ENCODE peak calls at places on chromosomes 13 and 19, in ten cellular contexts. R, G, U, M, S, Z, F, L, N and H are unnamed samples.

GRCh38 chr13:73945871-73946270 is 188.3 kb downstream of the KLF12 start:
- DNase-seq in R (no peak), G (no peak), U (no peak), M (no peak), S (no peak), Z (peak), F (peak), L (no peak), N (no peak), H (no peak)

GRCh38 chr19:9586764-9587163 is 2.5 kb upstream of the ZNF121 start:
- DNase-seq in R (peak), G (peak), U (peak), M (peak), S (peak), Z (peak), F (peak), L (peak), N (peak), H (peak)

GRCh38 chr13:41284512-41285288 is 21.3 kb upstream of the MTRF1 start:
- DNase-seq in R (no peak), G (peak), U (no peak), M (no peak), S (no peak), Z (no peak), F (no peak), L (no peak), N (peak), H (peak)

GRCh38 chr13:30835442-30835841 is 70.6 kb upstream of the MEDAG start:
- DNase-seq in R (no peak), G (peak), U (no peak), M (peak), S (no peak), Z (no peak), F (no peak), L (no peak), N (no peak), H (no peak)

GRCh38 chr13:100530645-100531044 is 57.9 kb downstream of the GGACT start:
- DNase-seq in R (peak), G (no peak), U (no peak), M (no peak), S (no peak), Z (no peak), F (no peak), L (no peak), N (no peak), H (peak)

GRCh38 chr13:111515648-111516047 is 195.2 kb downstream of the TEX29 start:
- DNase-seq in R (no peak), G (no peak), U (no peak), M (no peak), S (no peak), Z (no peak), F (no peak), L (no peak), N (no peak), H (peak)

GRCh38 chr19:36528921-36529518 is 949 bp upstream of the ZNF260 start:
- DNase-seq in R (no peak), G (no peak), U (peak), M (no peak), S (no peak), Z (no peak), F (no peak), L (no peak), N (no peak), H (no peak)

GRCh38 chr19:47486900-47487299 is 2.9 kb upstream of the KPTN start:
- DNase-seq in R (no peak), G (no peak), U (no peak), M (no peak), S (no peak), Z (peak), F (no peak), L (no peak), N (no peak), H (no peak)

GRCh38 chr13:109348514-109349340 is 437.7 kb downstream of the IRS2 start:
- DNase-seq in R (no peak), G (no peak), U (no peak), M (no peak), S (no peak), Z (no peak), F (no peak), L (no peak), N (peak), H (no peak)

GRCh38 chr19:43997631-43998290 is 5.0 kb upstream of the ZNF230 start:
- DNase-seq in R (no peak), G (no peak), U (no peak), M (peak), S (no peak), Z (peak), F (no peak), L (no peak), N (no peak), H (no peak)

GRCh38 chr19:55579766-55580621 is 654 bp downstream of the ZNF579 start:
- DNase-seq in R (no peak), G (no peak), U (no peak), M (no peak), S (no peak), Z (peak), F (no peak), L (no peak), N (no peak), H (no peak)

GRCh38 chr19:29478578-29479565 is 46.9 kb upstream of the VSTM2B start:
- DNase-seq in R (no peak), G (no peak), U (peak), M (no peak), S (peak), Z (no peak), F (no peak), L (no peak), N (no peak), H (peak)

GRCh38 chr19:15115762-15116615 is 8.8 kb downstream of the SYDE1 start:
- DNase-seq in R (no peak), G (no peak), U (no peak), M (no peak), S (no peak), Z (no peak), F (no peak), L (no peak), N (no peak), H (no peak)

GRCh38 chr19:4393947-4394590 is 6.3 kb downstream of the SH3GL1 start:
- DNase-seq in R (no peak), G (no peak), U (no peak), M (no peak), S (no peak), Z (no peak), F (no peak), L (no peak), N (no peak), H (no peak)

GRCh38 chr13:63208811-63209210 is 1793.2 kb upstream of the PCDH20 start:
- DNase-seq in R (no peak), G (no peak), U (no peak), M (no peak), S (no peak), Z (no peak), F (no peak), L (no peak), N (no peak), H (no peak)

GRCh38 chr19:31553112-31553843 is 204.0 kb upstream of the TSHZ3 start:
- DNase-seq in R (no peak), G (no peak), U (no peak), M (no peak), S (no peak), Z (no peak), F (no peak), L (no peak), N (no peak), H (no peak)

GRCh38 chr19:33610588-33610987 is 11.2 kb upstream of the CHST8 start:
- DNase-seq in R (no peak), G (no peak), U (no peak), M (no peak), S (no peak), Z (no peak), F (no peak), L (no peak), N (no peak), H (no peak)

GRCh38 chr13:41457589-41458186 is 338 bp downstream of the RGCC start:
- DNase-seq in R (no peak), G (no peak), U (peak), M (no peak), S (peak), Z (no peak), F (peak), L (peak), N (no peak), H (no peak)

GRCh38 chr13:100300213-100300612 is 211.3 kb downstream of the PCCA start:
- DNase-seq in R (no peak), G (no peak), U (no peak), M (no peak), S (no peak), Z (no peak), F (no peak), L (no peak), N (no peak), H (no peak)

GRCh38 chr19:55179570-55180484 is at the start of gene SYT5:
- DNase-seq in R (no peak), G (no peak), U (peak), M (peak), S (peak), Z (no peak), F (peak), L (no peak), N (no peak), H (no peak)

GRCh38 chr13:79522583-79522982 is 41.6 kb downstream of the NDFIP2 start:
- DNase-seq in R (no peak), G (no peak), U (peak), M (no peak), S (no peak), Z (no peak), F (no peak), L (no peak), N (peak), H (no peak)

GRCh38 chr13:98927954-98928927 is 49.6 kb downstream of the DOCK9 start:
- DNase-seq in R (peak), G (peak), U (no peak), M (no peak), S (no peak), Z (no peak), F (no peak), L (no peak), N (peak), H (no peak)

GRCh38 chr19:39679791-39680168 is 24.1 kb downstream of the LGALS16 start:
- DNase-seq in R (no peak), G (no peak), U (peak), M (no peak), S (no peak), Z (no peak), F (no peak), L (no peak), N (no peak), H (no peak)

GRCh38 chr19:53553865-53554791 is 16.2 kb downstream of the ZNF331 start:
- DNase-seq in R (peak), G (peak), U (peak), M (peak), S (no peak), Z (peak), F (peak), L (peak), N (peak), H (peak)

GRCh38 chr19:29806098-29806866 is 5.5 kb upstream of the CCNE1 start:
- DNase-seq in R (no peak), G (no peak), U (peak), M (peak), S (no peak), Z (peak), F (peak), L (no peak), N (no peak), H (no peak)

GRCh38 chr19:32599736-32600157 is 18.8 kb downstream of the PDCD5 start:
- DNase-seq in R (no peak), G (peak), U (peak), M (peak), S (peak), Z (no peak), F (no peak), L (no peak), N (peak), H (peak)

GRCh38 chr19:47210689-47211316 is 20.2 kb downstream of the BBC3 start:
- DNase-seq in R (peak), G (peak), U (peak), M (peak), S (peak), Z (peak), F (peak), L (peak), N (peak), H (peak)

GRCh38 chr19:20259615-20260014 is 92.6 kb downstream of the ZNF486 start:
- DNase-seq in R (no peak), G (no peak), U (no peak), M (no peak), S (no peak), Z (no peak), F (no peak), L (no peak), N (no peak), H (no peak)

GRCh38 chr19:33904681-33905080 is 108.0 kb downstream of the KCTD15 start:
- DNase-seq in R (no peak), G (no peak), U (no peak), M (no peak), S (no peak), Z (peak), F (no peak), L (no peak), N (no peak), H (no peak)

GRCh38 chr13:111385182-111385857 is 64.9 kb downstream of the TEX29 start:
- DNase-seq in R (no peak), G (no peak), U (no peak), M (no peak), S (no peak), Z (no peak), F (no peak), L (no peak), N (no peak), H (peak)

GRCh38 chr19:13026478-13026999 is 31.3 kb downstream of the NFIX start:
- DNase-seq in R (no peak), G (no peak), U (no peak), M (no peak), S (no peak), Z (no peak), F (no peak), L (no peak), N (peak), H (no peak)

GRCh38 chr13:50485979-50486935 is 357.2 kb downstream of the DLEU7 start:
- DNase-seq in R (no peak), G (no peak), U (no peak), M (no peak), S (no peak), Z (no peak), F (no peak), L (no peak), N (no peak), H (no peak)

GRCh38 chr19:16045171-16045570 is 31.1 kb upstream of the TPM4 start:
- DNase-seq in R (no peak), G (no peak), U (no peak), M (no peak), S (no peak), Z (no peak), F (no peak), L (no peak), N (no peak), H (no peak)

GRCh38 chr13:37755349-37755748 is 114.2 kb downstream of the TRPC4 start:
- DNase-seq in R (no peak), G (no peak), U (no peak), M (no peak), S (no peak), Z (no peak), F (no peak), L (no peak), N (no peak), H (no peak)

GRCh38 chr13:37748913-37749312 is 120.7 kb downstream of the TRPC4 start:
- DNase-seq in R (no peak), G (no peak), U (no peak), M (no peak), S (no peak), Z (no peak), F (no peak), L (no peak), N (no peak), H (no peak)

GRCh38 chr13:37751025-37751424 is 118.5 kb downstream of the TRPC4 start:
- DNase-seq in R (no peak), G (no peak), U (no peak), M (no peak), S (no peak), Z (no peak), F (no peak), L (no peak), N (no peak), H (no peak)

GRCh38 chr13:37753776-37754175 is 115.8 kb downstream of the TRPC4 start:
- DNase-seq in R (no peak), G (no peak), U (no peak), M (no peak), S (no peak), Z (no peak), F (no peak), L (no peak), N (no peak), H (no peak)

GRCh38 chr13:37752156-37752555 is 117.4 kb downstream of the TRPC4 start:
- DNase-seq in R (no peak), G (no peak), U (no peak), M (no peak), S (no peak), Z (no peak), F (no peak), L (no peak), N (no peak), H (no peak)
- TF ChIP-seq CTCF in R (no peak), G (no peak), U (no peak), M (no peak), S (no peak), Z (no peak), F (no peak), L (no peak), N (no peak), H (no peak)

GRCh38 chr19:11159598-11160001 is 4.0 kb upstream of the SPC24 start:
- DNase-seq in R (peak), G (no peak), U (no peak), M (no peak), S (no peak), Z (no peak), F (no peak), L (no peak), N (no peak), H (no peak)

GRCh38 chr19:11155373-11156120 is at the start of gene SPC24:
- DNase-seq in R (peak), G (peak), U (peak), M (peak), S (peak), Z (peak), F (peak), L (peak), N (peak), H (peak)

GRCh38 chr19:11151181-11151580 is 4.4 kb downstream of the SPC24 start:
- DNase-seq in R (peak), G (no peak), U (no peak), M (no peak), S (no peak), Z (peak), F (peak), L (no peak), N (no peak), H (no peak)

GRCh38 chr19:11152318-11153062 is 3.1 kb downstream of the SPC24 start:
- DNase-seq in R (peak), G (no peak), U (no peak), M (peak), S (no peak), Z (peak), F (peak), L (no peak), N (peak), H (no peak)

DNA sequence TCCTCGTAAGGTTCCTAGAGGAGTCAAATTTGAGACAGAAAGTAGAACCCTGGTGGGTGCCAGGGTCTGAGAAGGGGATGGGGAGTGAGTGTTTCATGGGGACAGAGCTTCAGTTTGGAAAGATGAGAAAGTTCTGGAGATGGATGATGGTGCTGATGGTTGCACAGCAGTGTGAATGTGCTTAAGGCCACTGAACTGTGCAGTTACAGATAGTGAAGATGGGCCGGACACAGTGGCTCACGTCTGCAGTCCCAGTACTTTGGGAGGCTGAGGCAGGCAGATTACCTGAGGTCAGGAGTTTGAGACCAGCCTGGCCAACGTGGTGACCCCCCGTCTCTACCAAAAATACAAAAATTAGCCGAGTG is 917 bp downstream of the SPC24 start:
- DNase-seq in R (no peak), G (no peak), U (no peak), M (no peak), S (no peak), Z (no peak), F (no peak), L (no peak), N (no peak), H (no peak)
- TF ChIP-seq CTCF in R (no peak), G (no peak), U (no peak), M (no peak), S (no peak), Z (no peak), F (no peak), L (no peak), N (no peak), H (no peak)

GRCh38 chr13:24738366-24738847 is 25.6 kb upstream of the RNF17 start:
- DNase-seq in R (no peak), G (no peak), U (no peak), M (no peak), S (no peak), Z (no peak), F (no peak), L (no peak), N (no peak), H (peak)

GRCh38 chr13:24741016-24741662 is 22.8 kb upstream of the RNF17 start:
- DNase-seq in R (no peak), G (no peak), U (peak), M (no peak), S (no peak), Z (no peak), F (no peak), L (no peak), N (no peak), H (peak)

GRCh38 chr13:24740014-24740890 is 23.7 kb upstream of the RNF17 start:
- DNase-seq in R (no peak), G (no peak), U (no peak), M (no peak), S (no peak), Z (no peak), F (no peak), L (no peak), N (no peak), H (peak)

GRCh38 chr13:24734951-24735350 is 29.0 kb upstream of the RNF17 start:
- DNase-seq in R (no peak), G (no peak), U (no peak), M (no peak), S (no peak), Z (no peak), F (no peak), L (no peak), N (no peak), H (no peak)

GRCh38 chr13:24737042-24737441 is 26.9 kb upstream of the RNF17 start:
- DNase-seq in R (no peak), G (no peak), U (no peak), M (no peak), S (no peak), Z (no peak), F (no peak), L (no peak), N (no peak), H (no peak)
- TF ChIP-seq CTCF in R (no peak), G (no peak), U (no peak), M (no peak), S (no peak), Z (no peak), F (no peak), L (no peak), N (no peak), H (no peak)

GRCh38 chr13:54305377-54305776 is 1276.8 kb downstream of the OLFM4 start:
- DNase-seq in R (no peak), G (no peak), U (no peak), M (no peak), S (no peak), Z (no peak), F (no peak), L (no peak), N (no peak), H (no peak)
- TF ChIP-seq CTCF in R (no peak), G (no peak), U (no peak), M (no peak), S (no peak), Z (no peak), F (no peak), L (no peak), N (no peak), H (no peak)

GRCh38 chr19:49533551-49534488 is 6.0 kb downstream of the RCN3 start:
- DNase-seq in R (peak), G (no peak), U (peak), M (peak), S (peak), Z (peak), F (peak), L (peak), N (no peak), H (peak)
- TF ChIP-seq CTCF in R (peak), G (peak), U (peak), M (peak), S (peak), Z (peak), F (peak), L (peak), N (peak), H (peak)